ENCODE peak calls at places on chromosomes 5 and 9, in eight cellular contexts. Y is mesothelial cell of epicardium, L is GM20000, C is fibroblast of pulmonary artery, N is nephron progenitor cell, R is GM13976, F is AG09309, W is heart right ventricle. A is an unnamed sample.

GRCh38 chr9:98555851-98556465 is 152.8 kb downstream of the GABBR2 start:
- DNase-seq in Y (no peak), L (no peak), C (no peak), N (no peak), R (no peak), F (no peak), W (no peak), A (no peak)

GRCh38 chr5:119302916-119303897 is 52.6 kb upstream of the TNFAIP8 start:
- DNase-seq in Y (no peak), L (no peak), C (peak), N (no peak), R (no peak), F (peak), W (peak), A (no peak)

GRCh38 chr9:127898433-127899199 is 787 bp downstream of the ST6GALNAC6 start:
- DNase-seq in Y (peak), L (no peak), C (peak), N (peak), R (peak), F (peak), W (peak), A (peak)

GRCh38 chr5:151766975-151767374 is 4.8 kb upstream of the G3BP1 start:
- DNase-seq in Y (no peak), L (no peak), C (no peak), N (no peak), R (no peak), F (no peak), W (no peak), A (no peak)

GRCh38 chr9:104075801-104076753 is 18.0 kb upstream of the SMC2 start:
- DNase-seq in Y (no peak), L (no peak), C (peak), N (no peak), R (no peak), F (peak), W (no peak), A (no peak)

GRCh38 chr9:109074236-109074889 is 45.4 kb downstream of the TMEM245 start:
- DNase-seq in Y (no peak), L (no peak), C (no peak), N (no peak), R (no peak), F (no peak), W (no peak), A (no peak)

GRCh38 chr5:152689275-152689711 is 284.2 kb upstream of the NMUR2 start:
- DNase-seq in Y (no peak), L (no peak), C (no peak), N (no peak), R (no peak), F (no peak), W (no peak), A (no peak)

GRCh38 chr5:127353339-127353738 is 62.7 kb downstream of the MEGF10 start:
- DNase-seq in Y (no peak), L (no peak), C (no peak), N (no peak), R (no peak), F (no peak), W (no peak), A (no peak)

GRCh38 chr9:75866273-75866871 is 24.1 kb upstream of the PCSK5 start:
- DNase-seq in Y (peak), L (peak), C (peak), N (peak), R (peak), F (no peak), W (peak), A (peak)

GRCh38 chr5:85823462-85824426 is 794.0 kb upstream of the COX7C start:
- DNase-seq in Y (no peak), L (no peak), C (no peak), N (no peak), R (no peak), F (no peak), W (no peak), A (no peak)

GRCh38 chr5:61115968-61116367 is 46.3 kb downstream of the SMIM15 start:
- DNase-seq in Y (no peak), L (peak), C (no peak), N (no peak), R (no peak), F (no peak), W (no peak), A (peak)

GRCh38 chr9:68540712-68541535 is at the start of gene TMEM252:
- DNase-seq in Y (no peak), L (no peak), C (no peak), N (no peak), R (no peak), F (no peak), W (no peak), A (no peak)

GRCh38 chr5:59416441-59416840 is 477.1 kb downstream of the PDE4D start:
- DNase-seq in Y (no peak), L (no peak), C (peak), N (no peak), R (no peak), F (no peak), W (no peak), A (no peak)

GRCh38 chr9:137778914-137779313 is 98.7 kb upstream of the CACNA1B start:
- DNase-seq in Y (no peak), L (no peak), C (no peak), N (no peak), R (no peak), F (no peak), W (no peak), A (no peak)

GRCh38 chr9:123349691-123350480 is 6.1 kb upstream of the CRB2 start:
- DNase-seq in Y (peak), L (peak), C (peak), N (peak), R (peak), F (no peak), W (peak), A (peak)

GRCh38 chr5:141488591-141489478 is at the start of gene PCDHGC5:
- DNase-seq in Y (no peak), L (peak), C (peak), N (no peak), R (no peak), F (peak), W (no peak), A (peak)

GRCh38 chr9:19049872-19050636 is 827 bp downstream of the RRAGA start:
- DNase-seq in Y (no peak), L (no peak), C (peak), N (no peak), R (no peak), F (no peak), W (no peak), A (no peak)

GRCh38 chr9:78664370-78664769 is 367.4 kb downstream of the PSAT1 start:
- DNase-seq in Y (no peak), L (no peak), C (no peak), N (no peak), R (no peak), F (no peak), W (no peak), A (no peak)

GRCh38 chr5:120297621-120298020 is 166.5 kb upstream of the PRR16 start:
- DNase-seq in Y (no peak), L (no peak), C (peak), N (no peak), R (no peak), F (peak), W (no peak), A (no peak)

GRCh38 chr9:4489562-4489918 is 728 bp upstream of the SLC1A1 start:
- DNase-seq in Y (peak), L (no peak), C (peak), N (peak), R (peak), F (no peak), W (peak), A (no peak)

GRCh38 chr9:82613516-82613915 is 449.4 kb downstream of the RASEF start:
- DNase-seq in Y (no peak), L (no peak), C (no peak), N (no peak), R (no peak), F (no peak), W (no peak), A (no peak)

GRCh38 chr5:124057815-124058231 is 545.8 kb downstream of the CSNK1G3 start:
- DNase-seq in Y (no peak), L (no peak), C (no peak), N (no peak), R (no peak), F (no peak), W (no peak), A (no peak)

GRCh38 chr5:116569999-116570398 is 4.6 kb downstream of the SEMA6A start:
- DNase-seq in Y (no peak), L (no peak), C (no peak), N (no peak), R (no peak), F (no peak), W (no peak), A (no peak)

GRCh38 chr9:81635526-81636279 is 53.6 kb downstream of the TLE1 start:
- DNase-seq in Y (no peak), L (no peak), C (no peak), N (no peak), R (no peak), F (peak), W (no peak), A (no peak)

GRCh38 chr5:131996210-131997025 is 15.0 kb downstream of the ACSL6 start:
- DNase-seq in Y (no peak), L (no peak), C (no peak), N (no peak), R (no peak), F (no peak), W (no peak), A (no peak)

GRCh38 chr9:101126556-101126955 is 98.0 kb downstream of the PLPPR1 start:
- DNase-seq in Y (no peak), L (peak), C (no peak), N (no peak), R (no peak), F (no peak), W (no peak), A (no peak)

GRCh38 chr5:59807806-59808205 is 85.7 kb downstream of the PDE4D start:
- DNase-seq in Y (no peak), L (no peak), C (no peak), N (no peak), R (no peak), F (no peak), W (no peak), A (no peak)

GRCh38 chr5:117138523-117138922 is 563.9 kb upstream of the SEMA6A start:
- DNase-seq in Y (no peak), L (no peak), C (no peak), N (no peak), R (no peak), F (no peak), W (no peak), A (no peak)

GRCh38 chr9:135146766-135147472 is 59.5 kb downstream of the OLFM1 start:
- DNase-seq in Y (no peak), L (no peak), C (no peak), N (no peak), R (no peak), F (no peak), W (no peak), A (no peak)

GRCh38 chr5:171984748-171985419 is 21.6 kb downstream of the FBXW11 start:
- DNase-seq in Y (no peak), L (no peak), C (peak), N (no peak), R (no peak), F (peak), W (no peak), A (no peak)

GRCh38 chr5:137336565-137337120 is 162.5 kb downstream of the SPOCK1 start:
- DNase-seq in Y (no peak), L (no peak), C (no peak), N (no peak), R (no peak), F (no peak), W (no peak), A (no peak)

GRCh38 chr9:113876806-113877236 is 712 bp downstream of the ZNF618 start:
- DNase-seq in Y (no peak), L (no peak), C (peak), N (no peak), R (no peak), F (no peak), W (no peak), A (no peak)

GRCh38 chr5:113510836-113511451 is 2.5 kb upstream of the YTHDC2 start:
- DNase-seq in Y (no peak), L (peak), C (peak), N (no peak), R (peak), F (no peak), W (no peak), A (peak)

GRCh38 chr9:34157308-34157707 is 21.5 kb upstream of the UBAP1 start:
- DNase-seq in Y (no peak), L (no peak), C (no peak), N (no peak), R (no peak), F (no peak), W (no peak), A (no peak)

GRCh38 chr5:157540707-157541451 is 34.7 kb downstream of the ADAM19 start:
- DNase-seq in Y (no peak), L (peak), C (peak), N (no peak), R (peak), F (no peak), W (peak), A (peak)

GRCh38 chr5:99099691-99100090 is 170.9 kb upstream of the CHD1 start:
- DNase-seq in Y (no peak), L (no peak), C (no peak), N (no peak), R (no peak), F (no peak), W (no peak), A (no peak)

GRCh38 chr5:179317411-179318192 is 27.7 kb downstream of the ADAMTS2 start:
- DNase-seq in Y (no peak), L (no peak), C (no peak), N (no peak), R (no peak), F (no peak), W (no peak), A (no peak)

DNA sequence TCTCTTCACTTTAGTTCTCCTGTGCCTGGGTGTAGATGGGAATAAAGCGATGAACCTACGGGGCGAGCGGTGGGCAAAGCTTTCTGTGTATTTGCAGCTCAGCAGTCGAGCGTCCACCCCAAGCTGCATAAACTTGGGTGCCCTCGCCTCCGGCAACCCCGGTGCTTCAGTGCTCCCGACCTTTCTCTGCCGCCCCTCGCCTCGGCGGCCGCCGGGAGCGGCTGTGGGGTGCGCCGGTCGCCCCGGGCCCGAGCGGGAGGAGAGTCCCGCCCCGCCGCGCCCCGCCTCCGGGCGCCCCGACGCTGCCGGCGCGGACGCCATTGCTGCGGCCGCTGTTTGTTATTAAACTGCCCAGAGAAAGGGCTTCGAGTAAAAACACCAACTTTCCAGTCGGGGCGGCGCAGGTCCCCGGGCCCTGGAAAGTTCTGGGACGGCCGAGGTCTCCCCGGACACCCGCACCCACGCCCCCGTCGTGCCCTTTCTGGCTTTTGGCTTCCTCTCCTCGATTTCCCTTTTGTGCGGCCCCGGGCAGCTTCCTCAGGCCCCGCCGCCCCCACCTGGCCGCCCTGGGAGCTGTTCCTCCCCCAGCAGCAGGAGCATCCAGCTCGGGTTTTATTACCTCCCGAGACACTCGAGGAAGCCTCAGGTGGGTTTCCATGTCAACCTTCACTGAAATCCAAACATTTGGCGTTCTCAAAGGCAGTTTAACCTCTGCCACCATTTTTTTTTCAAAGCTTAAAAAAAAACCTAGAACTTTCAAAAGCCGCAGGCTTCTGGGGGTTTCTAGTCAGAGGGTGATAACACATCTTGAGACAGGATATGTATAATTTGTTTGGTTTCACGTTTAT is 334.3 kb downstream of the CWC27 start:
- DNase-seq in Y (no peak), L (peak), C (peak), N (no peak), R (peak), F (no peak), W (peak), A (peak)
- TF ChIP-seq CTCF in Y (no peak), L (no peak), C (no peak), N (no peak), R (peak), F (peak), W (no peak), A (peak)

GRCh38 chr9:131406567-131407436 is 12.9 kb downstream of the PRRC2B start:
- DNase-seq in Y (no peak), L (no peak), C (no peak), N (no peak), R (no peak), F (no peak), W (no peak), A (no peak)

GRCh38 chr9:131410051-131410491 is 16.2 kb downstream of the PRRC2B start:
- DNase-seq in Y (no peak), L (no peak), C (peak), N (no peak), R (no peak), F (no peak), W (no peak), A (no peak)

GRCh38 chr9:131405858-131406566 is 12.1 kb downstream of the PRRC2B start:
- DNase-seq in Y (no peak), L (no peak), C (no peak), N (no peak), R (no peak), F (no peak), W (no peak), A (no peak)

GRCh38 chr9:131409458-131409992 is 15.6 kb downstream of the PRRC2B start:
- DNase-seq in Y (no peak), L (no peak), C (no peak), N (no peak), R (no peak), F (no peak), W (no peak), A (no peak)

DNA sequence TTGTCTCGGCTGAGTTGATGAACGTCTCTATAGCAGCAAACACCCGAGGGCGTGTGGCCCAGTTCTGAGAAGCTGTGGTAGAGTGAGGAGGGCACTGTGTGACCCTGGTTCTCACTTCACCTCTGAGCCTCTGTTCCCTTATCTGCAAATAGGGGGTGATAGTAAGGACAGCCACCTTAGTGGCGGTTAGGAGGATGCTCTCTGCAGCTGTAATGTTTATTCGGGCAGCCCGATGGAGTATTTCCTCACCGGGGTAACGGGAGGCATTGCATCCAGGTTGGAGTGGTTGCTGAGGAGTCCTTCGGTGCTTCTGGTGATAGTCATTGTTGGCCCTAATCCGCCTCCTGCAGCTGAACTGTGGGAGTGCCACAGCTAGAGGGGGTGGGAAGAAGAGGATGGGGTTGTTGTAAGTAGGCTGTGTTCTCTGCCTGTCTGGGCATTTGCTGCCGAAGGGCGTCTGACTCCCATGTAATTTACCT is 13.9 kb downstream of the PRRC2B start:
- DNase-seq in Y (no peak), L (no peak), C (peak), N (no peak), R (no peak), F (no peak), W (peak), A (no peak)
- TF ChIP-seq CTCF in Y (no peak), L (no peak), C (peak), N (no peak), R (no peak), F (no peak), W (no peak), A (no peak)

GRCh38 chr5:55699041-55699688 is 13.0 kb downstream of the SLC38A9 start:
- DNase-seq in Y (no peak), L (peak), C (no peak), N (no peak), R (peak), F (no peak), W (no peak), A (peak)

GRCh38 chr5:55692509-55692908 is 19.6 kb downstream of the SLC38A9 start:
- DNase-seq in Y (no peak), L (no peak), C (no peak), N (no peak), R (no peak), F (no peak), W (no peak), A (no peak)

GRCh38 chr5:55691265-55692105 is 20.6 kb downstream of the SLC38A9 start:
- DNase-seq in Y (no peak), L (peak), C (peak), N (no peak), R (peak), F (no peak), W (no peak), A (peak)

GRCh38 chr5:55692106-55692417 is 20.1 kb downstream of the SLC38A9 start:
- DNase-seq in Y (no peak), L (no peak), C (no peak), N (no peak), R (no peak), F (no peak), W (no peak), A (no peak)

GRCh38 chr5:55694152-55694830 is 17.8 kb downstream of the SLC38A9 start:
- DNase-seq in Y (no peak), L (peak), C (peak), N (no peak), R (no peak), F (no peak), W (no peak), A (no peak)
- TF ChIP-seq CTCF in Y (no peak), L (peak), C (peak), N (peak), R (peak), F (peak), W (no peak), A (peak)

GRCh38 chr5:148585988-148586387 is 68.3 kb downstream of the HTR4 start:
- DNase-seq in Y (no peak), L (no peak), C (no peak), N (no peak), R (no peak), F (no peak), W (no peak), A (no peak)
- TF ChIP-seq CTCF in Y (no peak), L (no peak), C (peak), N (no peak), R (no peak), F (no peak), W (no peak), A (no peak)

GRCh38 chr5:175696855-175697198 is 39.0 kb downstream of the HRH2 start:
- DNase-seq in Y (no peak), L (no peak), C (no peak), N (no peak), R (no peak), F (no peak), W (no peak), A (no peak)
- TF ChIP-seq CTCF in Y (no peak), L (no peak), C (no peak), N (no peak), R (no peak), F (no peak), W (no peak), A (no peak)

GRCh38 chr9:129569506-129570449 is 51.1 kb downstream of the C9orf50 start:
- DNase-seq in Y (peak), L (peak), C (peak), N (no peak), R (no peak), F (no peak), W (no peak), A (no peak)
- TF ChIP-seq CTCF in Y (no peak), L (peak), C (peak), N (peak), R (no peak), F (peak), W (no peak), A (peak)

GRCh38 chr5:33968133-33969005 is 16.1 kb downstream of the SLC45A2 start:
- DNase-seq in Y (no peak), L (no peak), C (peak), N (no peak), R (no peak), F (no peak), W (no peak), A (no peak)
- TF ChIP-seq CTCF in Y (no peak), L (no peak), C (no peak), N (no peak), R (no peak), F (no peak), W (no peak), A (no peak)

GRCh38 chr5:76742586-76742985 is 26.7 kb downstream of the F2R start:
- DNase-seq in Y (no peak), L (no peak), C (peak), N (no peak), R (no peak), F (peak), W (no peak), A (no peak)

GRCh38 chr5:76751291-76751690 is 35.4 kb downstream of the F2R start:
- DNase-seq in Y (no peak), L (no peak), C (no peak), N (no peak), R (no peak), F (no peak), W (no peak), A (no peak)

GRCh38 chr5:76744632-76745031 is 28.7 kb downstream of the F2R start:
- DNase-seq in Y (no peak), L (no peak), C (no peak), N (no peak), R (no peak), F (no peak), W (no peak), A (no peak)

GRCh38 chr5:76746677-76747076 is 30.8 kb downstream of the F2R start:
- DNase-seq in Y (no peak), L (no peak), C (no peak), N (no peak), R (no peak), F (no peak), W (no peak), A (no peak)
- TF ChIP-seq CTCF in Y (no peak), L (no peak), C (peak), N (no peak), R (no peak), F (no peak), W (no peak), A (no peak)